ENCODE peak calls at places on chromosomes 4 and X, in seven cellular contexts. U is mesendoderm, W is IMR-90, G is H1, C is H9, B is mesenchymal stem cell, I is neuronal stem cell. R is an unnamed sample.
A peak's percentile ranks its signal among the peaks of the same experiment; 100 is the strongest.

GRCh38 chrX:118528089-118528753 is 32.6 kb downstream of the DOCK11 start:
- DNase-seq in U (no peak), W (no peak), G (no peak), C (no peak), B (no peak), I (no peak), R (peak; percentile 9)

GRCh38 chr4:25457053-25457715 is 80.1 kb downstream of the ANAPC4 start:
- DNase-seq in U (peak; percentile 62), W (peak; percentile 36), G (no peak), C (no peak), B (peak; percentile 44), I (no peak), R (no peak)

GRCh38 chr4:150211016-150211415 is 132.8 kb downstream of the DCLK2 start:
- DNase-seq in U (no peak), W (peak; percentile 34), G (no peak), C (no peak), B (no peak), I (no peak), R (no peak)

GRCh38 chr4:152236519-152237056 is 299.3 kb downstream of the FBXW7 start:
- DNase-seq in U (no peak), W (no peak), G (no peak), C (no peak), B (no peak), I (no peak), R (peak; percentile 47)

GRCh38 chr4:169243808-169244207 is 26.9 kb downstream of the SH3RF1 start:
- DNase-seq in U (no peak), W (peak; percentile 61), G (no peak), C (no peak), B (no peak), I (no peak), R (no peak)

GRCh38 chrX:55490974-55491373 is 1.3 kb upstream of the USP51 start:
- DNase-seq in U (no peak), W (no peak), G (no peak), C (no peak), B (no peak), I (no peak), R (no peak)

GRCh38 chrX:12060489-12061260 is 77.6 kb upstream of the FRMPD4 start:
- DNase-seq in U (no peak), W (no peak), G (no peak), C (no peak), B (no peak), I (no peak), R (no peak)

GRCh38 chrX:75230296-75230695 is 43.6 kb upstream of the UPRT start:
- DNase-seq in U (no peak), W (no peak), G (no peak), C (no peak), B (no peak), I (no peak), R (no peak)

GRCh38 chrX:80432441-80432840 is 12.2 kb downstream of the TENT5D start:
- DNase-seq in U (no peak), W (no peak), G (no peak), C (no peak), B (no peak), I (no peak), R (no peak)

GRCh38 chr4:89123418-89123817 is 12.1 kb downstream of the TIGD2 start:
- DNase-seq in U (no peak), W (peak; percentile 41), G (no peak), C (no peak), B (peak; percentile 53), I (no peak), R (peak; percentile 74)

GRCh38 chr4:123649644-123650356 is 253.2 kb downstream of the SPRY1 start:
- DNase-seq in U (peak; percentile 71), W (peak; percentile 79), G (no peak), C (peak; percentile 46), B (peak; percentile 96), I (no peak), R (peak; percentile 69)

GRCh38 chr4:7104366-7105031 is 36.6 kb upstream of the GRPEL1 start:
- DNase-seq in U (no peak), W (no peak), G (no peak), C (no peak), B (no peak), I (no peak), R (no peak)

GRCh38 chr4:681736-682451 is 7.1 kb downstream of the SLC49A3 start:
- DNase-seq in U (no peak), W (no peak), G (peak; percentile 76), C (peak; percentile 70), B (no peak), I (no peak), R (peak; percentile 85)

GRCh38 chr4:15673337-15673736 is 8.3 kb upstream of the FAM200B start:
- DNase-seq in U (no peak), W (no peak), G (no peak), C (no peak), B (no peak), I (no peak), R (peak; percentile 52)

GRCh38 chr4:26256016-26256415 is 64.8 kb upstream of the RBPJ start:
- DNase-seq in U (no peak), W (peak; percentile 33), G (no peak), C (no peak), B (no peak), I (no peak), R (no peak)

GRCh38 chr4:73684097-73684496 is 56.3 kb upstream of the CXCL8 start:
- DNase-seq in U (peak; percentile 38), W (peak; percentile 43), G (no peak), C (no peak), B (no peak), I (no peak), R (no peak)

GRCh38 chrX:130916636-130917422 is 13.8 kb upstream of the ENOX2 start:
- DNase-seq in U (peak; percentile 58), W (peak; percentile 54), G (peak; percentile 47), C (peak; percentile 45), B (peak; percentile 54), I (peak; percentile 56), R (peak; percentile 64)

GRCh38 chrX:40827331-40827730 is 92.0 kb upstream of the MED14 start:
- DNase-seq in U (no peak), W (no peak), G (no peak), C (no peak), B (no peak), I (no peak), R (no peak)

GRCh38 chrX:100984818-100985217 is 15.3 kb downstream of the ARL13A start:
- DNase-seq in U (no peak), W (no peak), G (no peak), C (no peak), B (no peak), I (no peak), R (no peak)

GRCh38 chr4:45186249-45186648 is 459.9 kb upstream of the GNPDA2 start:
- DNase-seq in U (no peak), W (no peak), G (no peak), C (no peak), B (no peak), I (no peak), R (no peak)

GRCh38 chr4:177907736-177908424 is 465.6 kb upstream of the AGA start:
- DNase-seq in U (peak; percentile 90), W (no peak), G (no peak), C (no peak), B (peak; percentile 30), I (no peak), R (peak; percentile 1)

GRCh38 chrX:10617964-10618342 is 2.4 kb downstream of the MID1 start:
- DNase-seq in U (no peak), W (peak; percentile 75), G (no peak), C (no peak), B (no peak), I (no peak), R (no peak)

GRCh38 chr4:154877110-154877760 is 96.2 kb downstream of the RBM46 start:
- DNase-seq in U (no peak), W (peak; percentile 32), G (no peak), C (no peak), B (no peak), I (no peak), R (no peak)

GRCh38 chr4:157050561-157050960 is 25.4 kb upstream of the GLRB start:
- DNase-seq in U (peak; percentile 74), W (no peak), G (no peak), C (no peak), B (no peak), I (no peak), R (no peak)

DNA sequence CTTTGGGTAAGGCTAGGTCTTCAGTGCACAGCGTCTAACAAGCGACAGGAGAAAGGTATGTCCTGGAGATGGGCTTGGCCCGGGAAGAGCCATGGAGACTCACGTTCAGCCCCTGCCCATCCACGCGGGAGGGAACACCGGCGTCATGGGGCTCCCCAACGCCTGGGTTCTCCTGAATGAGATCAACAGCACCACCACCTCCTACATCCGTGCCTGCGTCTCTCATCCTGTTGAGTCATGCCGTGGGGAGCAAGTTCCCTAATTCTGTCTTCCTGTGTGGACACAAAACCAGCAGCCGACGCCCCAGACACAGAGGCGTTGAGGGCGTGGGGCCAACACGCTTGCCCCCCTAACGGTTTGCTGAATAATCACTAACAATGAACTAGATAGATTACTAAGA is 20.1 kb upstream of the IL3RA start:
- DNase-seq in U (no peak), W (no peak), G (no peak), C (no peak), B (no peak), I (no peak), R (peak; percentile 48)
- H2AK5ac ChIP-seq in U (no peak overlapping the region), W (no peak overlapping the region), G (no peak overlapping the region), C (no peak overlapping the region), B (no peak overlapping the region), I (peak overlapping the region; percentile 74), R (no peak overlapping the region)

GRCh38 chrX:24305905-24306304 is 8.0 kb downstream of the SUPT20HL2 start:
- DNase-seq in U (no peak), W (no peak), G (no peak), C (no peak), B (no peak), I (no peak), R (no peak)
- H2AK5ac ChIP-seq in U (no peak overlapping the region), W (no peak overlapping the region), G (no peak overlapping the region), C (no peak overlapping the region), B (no peak overlapping the region), I (no peak overlapping the region), R (no peak overlapping the region)

DNA sequence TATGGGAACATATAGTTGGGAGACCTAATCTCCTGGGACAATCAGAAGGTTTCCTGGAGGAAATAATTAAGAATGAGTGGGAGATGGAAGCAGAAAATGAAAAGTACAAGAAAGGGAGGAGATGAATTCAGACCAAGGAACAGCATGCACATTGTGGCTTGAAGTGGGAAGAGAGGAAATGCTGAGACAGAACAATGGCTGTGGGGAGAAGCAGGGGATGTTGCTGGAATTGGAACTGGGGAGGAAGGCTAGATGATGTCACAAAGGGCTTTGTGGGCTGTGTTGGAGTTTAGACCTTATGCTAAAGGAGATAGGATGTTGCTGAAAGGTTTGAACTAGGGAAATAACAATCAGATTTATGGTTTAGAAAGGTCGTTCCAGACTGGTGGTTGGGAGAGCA is 119.5 kb upstream of the DIPK2B start:
- DNase-seq in U (no peak), W (no peak), G (no peak), C (no peak), B (no peak), I (no peak), R (no peak)
- H2AK5ac ChIP-seq in U (no peak overlapping the region), W (no peak overlapping the region), G (no peak overlapping the region), C (no peak overlapping the region), B (no peak overlapping the region), I (no peak overlapping the region), R (no peak overlapping the region)

DNA sequence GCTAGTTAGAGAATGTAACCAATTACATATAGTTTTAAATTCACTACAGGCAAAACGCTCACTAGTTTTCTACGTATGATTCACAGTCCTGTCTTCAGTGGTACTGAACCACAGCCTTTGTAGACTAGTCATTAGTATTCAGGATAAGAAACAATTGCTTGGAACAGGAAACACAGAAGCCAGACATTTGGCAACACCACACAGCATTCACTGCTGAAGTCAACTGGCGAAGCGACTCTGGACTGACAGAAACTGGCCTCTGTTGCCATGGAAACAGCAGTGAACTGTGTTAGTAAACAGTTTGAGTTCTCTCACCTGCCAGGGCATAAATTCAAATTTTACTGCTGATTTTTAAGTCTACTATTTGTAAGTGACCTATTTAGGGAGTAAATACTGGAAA is 57.6 kb downstream of the MAPK10 start:
- DNase-seq in U (peak; percentile 76), W (peak; percentile 1), G (no peak), C (peak; percentile 31), B (peak; percentile 55), I (no peak), R (peak; percentile 71)
- H2AK5ac ChIP-seq in U (no peak overlapping the region), W (no peak overlapping the region), G (no peak overlapping the region), C (no peak overlapping the region), B (no peak overlapping the region), I (no peak overlapping the region), R (no peak overlapping the region)